ENCODE peak calls at places on chromosomes 7 and 10, in seven cellular contexts. Y is SK-N-SH; A is effector memory CD4-positive, alpha-beta T cell; K is epithelial cell of esophagus; V is choroid plexus epithelial cell; T is heart left ventricle; P is osteoblast. I is an unnamed sample.

GRCh38 chr10:130351466-130352290 is 215.5 kb downstream of the GLRX3 start:
- DNase-seq in Y (no peak), A (no peak), K (no peak), V (no peak), T (no peak), P (no peak), I (no peak)

GRCh38 chr7:6556196-6556595 is 4.9 kb upstream of the GRID2IP start:
- DNase-seq in Y (no peak), A (no peak), K (no peak), V (no peak), T (no peak), P (no peak), I (no peak)

GRCh38 chr7:75734586-75735047 is 4.1 kb downstream of the HIP1 start:
- DNase-seq in Y (no peak), A (no peak), K (no peak), V (peak), T (no peak), P (no peak), I (no peak)

GRCh38 chr10:96285331-96285752 is 14.0 kb upstream of the BLNK start:
- DNase-seq in Y (no peak), A (no peak), K (no peak), V (no peak), T (no peak), P (no peak), I (no peak)

GRCh38 chr7:100372256-100372655 is 1.0 kb upstream of the PILRA start:
- DNase-seq in Y (no peak), A (no peak), K (peak), V (peak), T (no peak), P (no peak), I (peak)

GRCh38 chr7:128795129-128795528 is 3.4 kb downstream of the CCDC136 start:
- DNase-seq in Y (no peak), A (no peak), K (no peak), V (no peak), T (no peak), P (no peak), I (no peak)

GRCh38 chr7:20591086-20591485 is 24.4 kb upstream of the ABCB5 start:
- DNase-seq in Y (no peak), A (no peak), K (no peak), V (no peak), T (no peak), P (no peak), I (no peak)

GRCh38 chr10:61409132-61409531 is 44.0 kb downstream of the TMEM26 start:
- DNase-seq in Y (no peak), A (no peak), K (no peak), V (no peak), T (no peak), P (no peak), I (no peak)

GRCh38 chr10:110410329-110411046 is 87.2 kb upstream of the DUSP5 start:
- DNase-seq in Y (no peak), A (no peak), K (peak), V (peak), T (no peak), P (peak), I (peak)

GRCh38 chr10:35388682-35389081 is 52.4 kb downstream of the CCNY start:
- DNase-seq in Y (no peak), A (no peak), K (no peak), V (no peak), T (no peak), P (no peak), I (no peak)

GRCh38 chr7:121546632-121547340 is 150.7 kb upstream of the FAM3C start:
- DNase-seq in Y (no peak), A (no peak), K (no peak), V (peak), T (no peak), P (no peak), I (peak)

GRCh38 chr10:100683004-100683403 is 62.4 kb upstream of the PAX2 start:
- DNase-seq in Y (no peak), A (no peak), K (no peak), V (no peak), T (no peak), P (no peak), I (no peak)

GRCh38 chr10:43322769-43323168 is 48.7 kb upstream of the FXYD4 start:
- DNase-seq in Y (peak), A (peak), K (peak), V (peak), T (peak), P (peak), I (peak)

GRCh38 chr10:117162093-117163021 is 24.3 kb upstream of the VAX1 start:
- DNase-seq in Y (no peak), A (no peak), K (no peak), V (no peak), T (no peak), P (peak), I (no peak)

GRCh38 chr10:69123747-69124557 is at the start of gene VPS26A:
- DNase-seq in Y (peak), A (peak), K (peak), V (peak), T (peak), P (peak), I (peak)

GRCh38 chr7:98165827-98166667 is 45.2 kb upstream of the BHLHA15 start:
- DNase-seq in Y (peak), A (peak), K (peak), V (peak), T (peak), P (peak), I (peak)

GRCh38 chr7:1042161-1042833 is 2.0 kb upstream of the GPR146 start:
- DNase-seq in Y (no peak), A (no peak), K (no peak), V (no peak), T (peak), P (no peak), I (no peak)

GRCh38 chr10:27252267-27253000 is 11.8 kb upstream of the ACBD5 start:
- DNase-seq in Y (no peak), A (peak), K (peak), V (peak), T (peak), P (peak), I (peak)

GRCh38 chr7:55787796-55788195 is 74.8 kb downstream of the SEPTIN14 start:
- DNase-seq in Y (no peak), A (no peak), K (no peak), V (no peak), T (no peak), P (no peak), I (no peak)

GRCh38 chr7:27110163-27110976 is 7.9 kb upstream of the HOXA2 start:
- DNase-seq in Y (peak), A (no peak), K (peak), V (no peak), T (no peak), P (peak), I (no peak)

GRCh38 chr7:27110977-27111752 is 8.7 kb upstream of the HOXA2 start:
- DNase-seq in Y (no peak), A (no peak), K (peak), V (no peak), T (no peak), P (peak), I (no peak)

GRCh38 chr7:27112960-27113949 is 10.8 kb upstream of the HOXA2 start:
- DNase-seq in Y (peak), A (no peak), K (peak), V (no peak), T (no peak), P (peak), I (no peak)

GRCh38 chr7:27112361-27112760 is 9.9 kb upstream of the HOXA2 start:
- DNase-seq in Y (no peak), A (no peak), K (no peak), V (no peak), T (no peak), P (peak), I (no peak)

GRCh38 chr7:27111753-27112277 is 9.3 kb upstream of the HOXA2 start:
- DNase-seq in Y (no peak), A (no peak), K (no peak), V (no peak), T (no peak), P (no peak), I (no peak)
- H3K4me3 ChIP-seq in Y (no peak), A (no peak), K (no peak), V (no peak), T (no peak), P (peak), I (peak)

DNA sequence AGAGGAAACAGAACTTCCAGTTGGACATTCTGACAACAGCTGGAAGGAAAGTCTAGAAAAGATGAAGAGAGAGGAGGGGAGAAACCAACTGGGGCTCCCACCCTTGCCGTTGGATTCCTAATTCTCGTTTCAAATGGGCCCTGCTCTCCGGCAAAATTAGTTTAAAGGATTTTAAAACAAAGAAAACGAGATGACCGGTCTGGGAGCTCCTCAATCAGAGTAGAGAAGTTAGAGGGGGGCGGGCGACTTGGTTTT is 1.5 kb upstream of the EN2 start:
- DNase-seq in Y (peak), A (no peak), K (no peak), V (no peak), T (no peak), P (no peak), I (no peak)
- H3K4me3 ChIP-seq in Y (no peak), A (no peak), K (no peak), V (no peak), T (peak), P (no peak), I (no peak)

DNA sequence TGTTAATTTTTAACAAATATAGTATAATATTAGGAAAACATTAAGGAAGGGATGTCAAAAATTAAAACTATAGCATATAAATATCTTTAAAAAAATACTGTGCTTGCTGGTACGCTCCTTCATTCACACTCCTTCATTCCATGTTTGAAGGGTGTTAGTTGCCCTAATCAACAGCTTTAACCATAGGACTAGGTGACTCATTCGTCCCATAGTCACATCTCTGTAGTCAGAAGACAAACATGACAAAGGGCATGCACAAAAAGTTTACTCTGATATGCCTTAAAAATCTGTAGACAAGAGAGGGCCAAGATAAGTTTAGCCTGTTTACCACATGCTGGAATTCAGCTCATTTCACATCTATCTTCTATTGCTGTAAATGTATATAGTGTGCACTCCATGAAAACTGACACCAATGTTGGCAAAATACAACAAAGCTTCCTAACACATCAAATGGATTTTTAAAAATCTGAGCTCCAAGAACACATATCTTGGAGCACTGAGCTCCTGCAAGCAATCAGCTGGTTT is 628 bp downstream of the FAM13C start:
- DNase-seq in Y (no peak), A (no peak), K (peak), V (no peak), T (no peak), P (no peak), I (no peak)
- H3K4me3 ChIP-seq in Y (peak), A (no peak), K (peak), V (peak), T (peak), P (peak), I (peak)

GRCh38 chr10:13634207-13634606 is 47.4 kb downstream of the PRPF18 start:
- DNase-seq in Y (no peak), A (no peak), K (no peak), V (no peak), T (no peak), P (peak), I (no peak)

GRCh38 chr10:13632407-13632806 is 45.6 kb downstream of the PRPF18 start:
- DNase-seq in Y (no peak), A (no peak), K (no peak), V (no peak), T (no peak), P (no peak), I (no peak)

GRCh38 chr10:13631594-13631993 is 44.8 kb downstream of the PRPF18 start:
- DNase-seq in Y (no peak), A (no peak), K (no peak), V (no peak), T (no peak), P (no peak), I (no peak)

GRCh38 chr10:13632879-13633437 is 46.2 kb downstream of the PRPF18 start:
- DNase-seq in Y (no peak), A (no peak), K (no peak), V (no peak), T (peak), P (no peak), I (no peak)

DNA sequence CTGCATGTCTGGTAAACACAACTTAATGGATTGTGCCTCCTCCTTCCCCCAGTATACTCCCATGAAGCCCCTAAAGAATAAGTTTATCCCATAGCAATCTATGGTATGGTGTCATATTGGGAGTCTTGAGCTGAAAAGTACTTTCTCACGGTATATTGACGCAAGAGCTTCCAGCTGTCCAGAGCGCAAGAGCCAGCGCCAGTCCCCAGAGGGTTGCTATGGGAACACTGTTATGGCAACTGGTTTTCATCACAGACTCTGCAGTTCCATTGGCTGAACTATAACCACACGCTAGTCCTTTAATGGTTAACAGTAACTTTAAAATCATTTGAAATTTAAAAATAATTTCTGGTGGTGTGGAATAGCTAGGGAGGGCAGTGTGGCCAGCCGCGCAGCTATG is 46.9 kb downstream of the PRPF18 start:
- DNase-seq in Y (peak), A (no peak), K (no peak), V (peak), T (peak), P (peak), I (no peak)
- H3K4me3 ChIP-seq in Y (no peak), A (no peak), K (no peak), V (no peak), T (no peak), P (no peak), I (peak)

GRCh38 chr10:71218046-71218832 is 5.9 kb downstream of the UNC5B start:
- DNase-seq in Y (no peak), A (no peak), K (peak), V (no peak), T (peak), P (no peak), I (peak)
- H3K4me3 ChIP-seq in Y (peak), A (no peak), K (peak), V (peak), T (peak), P (peak), I (peak)

GRCh38 chr10:132538790-132539421 is 1.3 kb downstream of the INPP5A start:
- DNase-seq in Y (peak), A (no peak), K (no peak), V (no peak), T (peak), P (peak), I (no peak)
- H3K4me3 ChIP-seq in Y (peak), A (peak), K (peak), V (peak), T (peak), P (peak), I (peak)

DNA sequence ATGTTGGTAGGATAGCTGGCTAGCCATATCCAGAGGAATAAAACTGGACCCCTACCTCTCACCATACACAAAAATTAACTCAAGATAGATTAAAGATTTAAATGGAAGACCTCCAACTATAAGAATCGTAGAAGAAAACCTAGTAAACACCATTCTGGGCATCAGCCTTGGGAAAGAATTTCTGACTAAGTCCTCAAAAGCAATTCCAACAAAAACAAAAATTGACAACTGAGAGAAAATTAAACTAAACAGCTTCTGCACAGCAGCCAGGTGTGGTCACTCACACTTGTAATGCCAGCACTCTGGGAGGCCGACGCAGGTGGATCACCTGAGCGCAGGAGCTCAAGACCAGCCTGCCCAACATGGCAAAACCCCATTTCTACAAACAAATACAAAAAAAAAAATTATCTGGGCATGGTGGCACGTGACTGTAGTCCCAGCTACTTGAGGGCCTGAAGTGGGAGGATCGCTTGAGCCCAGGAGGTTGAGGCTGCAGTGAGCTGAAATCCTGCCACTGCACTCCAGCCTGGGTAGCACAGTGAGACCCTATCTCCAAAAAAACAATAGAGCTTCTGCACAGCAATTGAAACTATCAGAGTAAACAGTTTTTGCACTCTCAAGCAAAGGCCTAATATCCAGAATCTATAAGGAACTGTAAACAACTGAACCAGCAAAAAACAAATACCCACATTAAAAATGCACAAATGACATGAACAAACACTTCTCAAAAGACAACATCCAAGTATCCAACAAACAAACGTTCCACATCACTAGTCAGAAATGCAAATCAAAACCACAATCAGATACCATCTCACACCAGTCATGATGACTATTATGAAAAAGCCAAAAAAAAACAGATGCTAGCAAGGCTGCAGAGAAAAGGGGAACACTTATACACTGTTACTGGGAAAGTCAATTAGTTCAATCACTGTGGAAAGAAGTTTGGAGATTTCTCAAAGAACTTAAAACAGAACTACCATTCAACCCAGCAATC is 4.8 kb downstream of the CRPPA start:
- DNase-seq in Y (no peak), A (no peak), K (peak), V (peak), T (no peak), P (no peak), I (peak)
- H3K4me3 ChIP-seq in Y (no peak), A (no peak), K (no peak), V (no peak), T (no peak), P (no peak), I (no peak)